ENCODE peak calls at places on chromosomes 12 and 14, in five cellular contexts. G is fibroblast of lung, U is neural progenitor cell, N is A673, E is HCT116. C is an unnamed sample. For H3K9me3, the result is how much of the 10 kb centered on the place peaks cover.

GRCh38 chr12:54175130-54175963 is 13.4 kb downstream of the SMUG1 start:
- DNase-seq in G (no peak), U (no peak), N (no peak), E (no peak), C (no peak)

GRCh38 chr12:9143929-9144328 is 28.2 kb upstream of the A2M start:
- DNase-seq in U (no peak), N (no peak), E (no peak), G (no peak), C (no peak)

GRCh38 chr14:51014086-51014485 is 69.8 kb upstream of the PYGL start:
- DNase-seq in N (peak), G (peak), E (no peak), U (peak), C (peak)

GRCh38 chr14:45185110-45185814 is 49.5 kb downstream of the FANCM start:
- DNase-seq in E (no peak), G (peak), N (no peak), U (no peak), C (no peak)

GRCh38 chr14:65491274-65491673 is 78.7 kb downstream of the FUT8 start:
- DNase-seq in G (no peak), U (no peak), N (no peak), E (no peak), C (no peak)

GRCh38 chr14:39704581-39704980 is 272.3 kb upstream of the FBXO33 start:
- DNase-seq in E (no peak), N (no peak), G (no peak), U (no peak), C (no peak)

GRCh38 chr12:113847856-113848255 is 118.3 kb downstream of the RBM19 start:
- DNase-seq in E (no peak), U (no peak), N (no peak), G (no peak), C (no peak)

GRCh38 chr14:64706119-64706465 is 1.9 kb downstream of the PLEKHG3 start:
- DNase-seq in G (no peak), E (no peak), U (no peak), N (no peak), C (no peak)

GRCh38 chr12:131430158-131430772 is 280.6 kb upstream of the SFSWAP start:
- DNase-seq in E (no peak), G (no peak), U (no peak), N (no peak), C (no peak)

GRCh38 chr14:69901113-69901951 is 22.1 kb downstream of the SMOC1 start:
- DNase-seq in N (peak), G (peak), E (no peak), U (no peak), C (no peak)

GRCh38 chr12:3988519-3989217 is 115.5 kb upstream of the PARP11 start:
- DNase-seq in E (no peak), G (no peak), U (no peak), N (no peak), C (no peak)

GRCh38 chr12:132444957-132445883 is 44.7 kb upstream of the FBRSL1 start:
- DNase-seq in N (no peak), E (no peak), U (peak), G (no peak), C (no peak)

GRCh38 chr12:124456652-124457152 is 110.7 kb downstream of the NCOR2 start:
- DNase-seq in U (no peak), N (no peak), G (no peak), E (no peak), C (no peak)

GRCh38 chr14:66992776-66993175 is 196.5 kb upstream of the GARIN2 start:
- DNase-seq in N (no peak), E (no peak), G (no peak), U (no peak), C (no peak)

GRCh38 chr12:30691122-30691879 is 4.4 kb downstream of the IPO8 start:
- DNase-seq in E (no peak), N (peak), G (peak), U (no peak), C (peak)

GRCh38 chr14:48391661-48392060 is 716.3 kb upstream of the MDGA2 start:
- DNase-seq in U (no peak), N (no peak), G (no peak), E (no peak), C (no peak)

GRCh38 chr12:61037792-61038191 is 1222.4 kb upstream of the USP15 start:
- DNase-seq in U (no peak), G (no peak), E (no peak), N (no peak), C (no peak)
- TF ChIP-seq EZH2 in U (no peak), G (no peak), E (no peak), N (no peak), C (no peak)

GRCh38 chr14:41817626-41818025 is 210.9 kb downstream of the LRFN5 start:
- DNase-seq in G (peak), U (no peak), N (peak), E (no peak), C (no peak)
- H3K9me3 ChIP-seq in G (under half), U (under half), N (under half), E (under half), C (under half)

DNA sequence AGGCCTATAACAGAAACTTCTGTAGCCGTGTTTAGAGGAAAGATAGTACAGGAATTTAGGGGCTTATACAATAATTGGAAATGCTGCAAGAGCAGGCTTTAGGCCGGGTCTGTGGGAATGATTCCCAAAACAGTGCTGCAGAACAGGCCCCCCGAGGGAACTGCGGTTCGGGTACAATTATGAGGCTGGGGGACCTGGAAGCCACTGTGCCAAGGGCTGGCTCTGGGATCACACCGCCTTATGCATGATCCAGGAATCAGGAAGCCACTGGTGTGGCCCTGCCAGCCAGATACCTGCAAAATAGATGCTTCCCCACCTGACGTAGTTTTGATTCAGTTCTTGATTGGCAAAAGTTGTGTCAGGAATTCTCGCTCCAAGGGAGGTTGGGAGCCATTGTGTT is 55.4 kb downstream of the CACNA1C start:
- DNase-seq in U (no peak), G (no peak), N (no peak), E (no peak), C (no peak)
- H3K27ac ChIP-seq in U (no peak), G (no peak), N (no peak), E (no peak), C (no peak)

GRCh38 chr14:104549536-104550339 is 29.8 kb upstream of the C14orf180 start:
- DNase-seq in G (no peak), U (no peak), N (no peak), E (no peak), C (no peak)

GRCh38 chr14:104552738-104553125 is 26.8 kb upstream of the C14orf180 start:
- DNase-seq in U (no peak), N (no peak), E (no peak), G (no peak), C (no peak)

GRCh38 chr14:104550340-104550848 is 29.2 kb upstream of the C14orf180 start:
- DNase-seq in E (no peak), G (no peak), N (no peak), U (no peak), C (no peak)

GRCh38 chr14:104551851-104552737 is 27.5 kb upstream of the C14orf180 start:
- DNase-seq in E (no peak), G (no peak), U (no peak), N (no peak), C (no peak)

GRCh38 chr14:104550849-104551728 is 28.5 kb upstream of the C14orf180 start:
- DNase-seq in U (no peak), E (no peak), G (no peak), N (no peak), C (no peak)
- TF ChIP-seq EZH2 in U (no peak), E (no peak), G (no peak), N (no peak), C (no peak)

C was measured in hepatocyte.